ENCODE peak calls at places on chromosomes 16 and 17, in nine cellular contexts. Q is HCT116, K is MM.1S, A is SK-N-SH, G is GM23248, F is GM23338, O is neural progenitor cell, T is hepatocyte, E is PC-3. X is an unnamed sample.

GRCh38 chr17:74807925-74808324 is 31.8 kb upstream of the NAT9 start:
- DNase-seq in A (peak; percentile 93), F (no peak), K (no peak), Q (no peak), G (no peak), T (no peak), O (no peak), E (no peak), X (no peak)

GRCh38 chr16:53809088-53809951 is 105.4 kb downstream of the FTO start:
- DNase-seq in E (peak; percentile 75), K (no peak), T (no peak), G (peak; percentile 82), O (no peak), F (no peak), Q (no peak), A (no peak), X (no peak)

GRCh38 chr17:4945176-4945943 is 3.0 kb downstream of the PFN1 start:
- DNase-seq in O (no peak), T (peak; percentile 82), F (peak; percentile 53), A (no peak), E (peak; percentile 93), K (peak; percentile 61), G (peak; percentile 96), Q (peak; percentile 82), X (peak; percentile 46)

GRCh38 chr16:29784157-29784556 is 6.1 kb downstream of the ZG16 start:
- DNase-seq in K (peak; percentile 26), F (no peak), O (no peak), A (no peak), G (no peak), T (no peak), E (peak; percentile 75), Q (no peak), X (no peak)

GRCh38 chr17:4436381-4436780 is 2.6 kb downstream of the SPNS3 start:
- DNase-seq in F (no peak), G (no peak), A (no peak), O (no peak), Q (no peak), T (no peak), K (no peak), E (no peak), X (no peak)

GRCh38 chr16:60107467-60107866 is 1373.4 kb upstream of the GOT2 start:
- DNase-seq in Q (no peak), O (no peak), G (no peak), F (no peak), T (no peak), A (no peak), K (no peak), E (peak; percentile 7), X (no peak)

GRCh38 chr17:77363821-77364361 is 223.1 kb downstream of the SEC14L1 start:
- DNase-seq in E (no peak), G (peak; percentile 74), K (no peak), A (peak; percentile 89), Q (no peak), O (no peak), F (no peak), T (peak; percentile 35), X (no peak)

GRCh38 chr17:74981979-74982662 is 5.3 kb upstream of the CDR2L start:
- DNase-seq in G (peak; percentile 79), Q (peak; percentile 57), E (peak; percentile 81), T (peak; percentile 92), A (peak; percentile 99), K (no peak), O (peak; percentile 95), F (peak; percentile 94), X (peak; percentile 87)

GRCh38 chr17:43393944-43394482 is 4.8 kb upstream of the ARL4D start:
- DNase-seq in F (peak; percentile 98), A (peak; percentile 87), E (peak; percentile 89), G (peak; percentile 89), K (peak; percentile 76), Q (peak; percentile 79), T (peak; percentile 92), O (peak; percentile 92), X (peak; percentile 86)

GRCh38 chr16:3577302-3577752 is at the start of gene NLRC3:
- DNase-seq in Q (no peak), F (no peak), T (no peak), G (no peak), A (no peak), O (no peak), K (no peak), E (no peak), X (peak; percentile 73)

GRCh38 chr17:1939979-1940809 is 84.9 kb downstream of the RTN4RL1 start:
- DNase-seq in G (no peak), O (no peak), Q (no peak), K (no peak), F (no peak), E (no peak), T (no peak), A (peak; percentile 64), X (no peak)

GRCh38 chr16:27928542-27928941 is 135.0 kb downstream of the GSG1L start:
- DNase-seq in O (no peak), Q (no peak), T (no peak), G (no peak), A (no peak), K (no peak), E (no peak), F (peak; percentile 43), X (no peak)
- H3K27ac ChIP-seq in O (no peak overlapping the region), Q (no peak overlapping the region), T (no peak overlapping the region), G (no peak overlapping the region), A (no peak overlapping the region), K (no peak overlapping the region), E (no peak overlapping the region), F (no peak overlapping the region), X (no peak overlapping the region)

GRCh38 chr16:82664181-82664580 is 37.4 kb downstream of the CDH13 start:
- DNase-seq in G (no peak), K (no peak), T (no peak), E (no peak), F (no peak), O (no peak), A (no peak), Q (no peak), X (no peak)

GRCh38 chr16:82657786-82658185 is 31.0 kb downstream of the CDH13 start:
- DNase-seq in K (no peak), T (no peak), G (no peak), F (no peak), E (no peak), A (no peak), O (no peak), Q (no peak), X (no peak)

GRCh38 chr16:82660078-82660645 is 33.4 kb downstream of the CDH13 start:
- DNase-seq in G (peak; percentile 33), E (no peak), K (no peak), T (no peak), F (peak; percentile 26), O (no peak), A (no peak), Q (no peak), X (no peak)

GRCh38 chr16:82658796-82659195 is 32.0 kb downstream of the CDH13 start:
- DNase-seq in F (no peak), O (no peak), E (no peak), A (no peak), Q (no peak), G (no peak), T (no peak), K (no peak), X (no peak)

GRCh38 chr16:82660966-82661365 is 34.2 kb downstream of the CDH13 start:
- DNase-seq in Q (no peak), O (no peak), T (no peak), K (no peak), E (no peak), G (no peak), A (no peak), F (no peak), X (no peak)
- TF ChIP-seq EZH2phosphoT487 in Q (no peak), O (no peak), T (no peak), K (no peak), E (no peak), G (no peak), A (no peak), F (no peak), X (no peak)

DNA sequence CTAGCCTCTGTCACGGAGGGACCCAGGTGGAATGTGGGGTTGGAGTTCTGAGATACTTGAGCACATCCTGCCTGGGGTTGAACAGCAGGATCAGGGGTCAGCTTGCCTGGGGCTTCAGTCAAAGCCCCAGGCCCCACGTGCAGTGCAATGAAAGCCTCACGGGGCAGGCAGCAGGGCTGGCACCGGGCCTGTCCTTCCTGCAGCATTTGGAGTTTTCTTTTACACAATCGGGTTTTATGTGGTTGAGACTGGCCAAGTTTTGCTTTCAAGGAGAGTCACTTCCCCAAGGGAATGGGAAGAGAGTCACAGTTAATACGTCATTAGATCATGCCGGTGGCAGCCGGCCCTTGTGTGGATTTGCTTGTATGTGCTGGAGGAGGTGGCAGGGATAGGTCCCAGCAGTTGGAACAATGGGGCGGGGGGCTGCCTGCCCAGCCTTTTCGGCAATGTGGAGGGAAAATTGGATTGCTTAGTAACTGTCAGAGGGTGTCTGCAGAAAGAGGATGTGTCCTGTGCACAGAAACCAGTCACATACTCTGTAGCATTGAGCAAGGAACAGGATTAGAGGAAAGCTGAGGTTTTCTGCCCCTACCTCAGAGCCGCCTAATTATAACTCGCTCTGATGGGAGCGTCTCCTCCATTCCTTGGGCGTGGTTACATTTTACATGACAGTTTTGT is 4.5 kb downstream of the RMI2 start:
- DNase-seq in T (peak; percentile 37), O (no peak), K (no peak), A (no peak), F (no peak), G (peak; percentile 92), E (peak; percentile 75), Q (no peak), X (no peak)
- H3K27ac ChIP-seq in T (peak overlapping the region; percentile 96), O (no peak overlapping the region), K (no peak overlapping the region), A (peak overlapping the region; percentile 86), F (peak overlapping the region; percentile 55), G (peak overlapping the region; percentile 95), E (peak overlapping the region; percentile 99), Q (no peak overlapping the region), X (peak overlapping the region; percentile 13)

DNA sequence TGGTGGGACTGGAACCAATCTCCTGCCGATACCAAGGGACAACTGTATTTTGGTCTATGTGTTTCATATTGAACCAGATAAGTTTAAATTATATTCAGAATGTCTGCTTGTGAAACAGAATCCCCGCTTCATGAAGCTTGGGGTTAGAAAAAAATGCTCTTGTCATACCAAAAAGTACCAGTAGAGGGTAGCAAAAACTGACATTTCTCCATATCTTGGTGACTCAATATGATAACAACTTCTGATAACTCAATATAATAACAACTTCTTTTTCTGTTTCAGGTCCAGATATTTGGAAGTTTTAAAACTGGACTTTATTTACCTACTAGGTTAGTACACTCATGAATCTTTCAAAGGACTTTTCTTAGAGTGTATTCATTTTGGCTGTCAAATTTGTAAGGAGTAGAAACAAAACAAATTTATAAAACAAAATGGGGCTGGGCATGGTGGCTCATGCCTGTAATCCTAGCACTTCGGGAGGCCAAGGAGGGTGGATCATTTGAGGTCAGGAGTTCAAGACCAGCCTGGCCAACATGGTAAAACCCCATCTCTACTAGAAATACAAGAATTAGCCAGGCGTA is 52.3 kb upstream of the ADCY7 start:
- DNase-seq in T (peak; percentile 54), G (peak; percentile 51), O (peak; percentile 18), E (peak; percentile 71), A (peak; percentile 48), Q (peak; percentile 36), F (peak; percentile 52), K (peak; percentile 61), X (peak; percentile 55)
- TF ChIP-seq EZH2phosphoT487 in T (no peak), G (no peak), O (no peak), E (no peak), A (no peak), Q (no peak), F (no peak), K (no peak), X (no peak)